ENCODE peak calls at places on chromosome 13, in four cellular contexts. B, D, P and A are unnamed samples. For H3K4me1, the result is how much of the 10 kb centered on the place peaks cover.

GRCh38 chr13:44792096-44792495 is 197.2 kb downstream of the NUFIP1 start:
- DNase-seq in B (no peak), P (no peak), D (no peak), A (no peak)

GRCh38 chr13:98184796-98185195 is 7.7 kb upstream of the RNF113B start:
- DNase-seq in B (peak), P (no peak), D (no peak), A (no peak)

GRCh38 chr13:60851378-60851777 is 454.4 kb downstream of the TDRD3 start:
- DNase-seq in D (no peak), B (no peak), P (no peak), A (no peak)

GRCh38 chr13:112703935-112704633 is 14.2 kb downstream of the ATP11A start:
- DNase-seq in P (no peak), D (peak), B (peak), A (no peak)

GRCh38 chr13:40149611-40150283 is 494.3 kb downstream of the COG6 start:
- DNase-seq in D (no peak), P (no peak), B (peak), A (no peak)

GRCh38 chr13:77544365-77544764 is 8.9 kb downstream of the SCEL start:
- DNase-seq in B (peak), D (peak), P (peak), A (no peak)

GRCh38 chr13:95601216-95601615 is 43.3 kb downstream of the DZIP1 start:
- DNase-seq in D (no peak), P (no peak), B (no peak), A (no peak)

GRCh38 chr13:76764429-76764828 is 121.8 kb downstream of the KCTD12 start:
- DNase-seq in D (peak), B (peak), P (peak), A (no peak)

GRCh38 chr13:113070855-113071254 is 34.7 kb upstream of the F7 start:
- DNase-seq in D (no peak), B (no peak), P (no peak), A (no peak)

GRCh38 chr13:37192986-37193385 is 87.5 kb upstream of the CSNK1A1L start:
- DNase-seq in D (no peak), B (peak), P (no peak), A (no peak)

GRCh38 chr13:19981685-19982238 is 23.2 kb downstream of the ZMYM2 start:
- DNase-seq in D (no peak), P (no peak), B (no peak), A (no peak)

GRCh38 chr13:30698023-30698422 is 37.3 kb upstream of the ALOX5AP start:
- DNase-seq in P (no peak), B (peak), D (no peak), A (no peak)

DNA sequence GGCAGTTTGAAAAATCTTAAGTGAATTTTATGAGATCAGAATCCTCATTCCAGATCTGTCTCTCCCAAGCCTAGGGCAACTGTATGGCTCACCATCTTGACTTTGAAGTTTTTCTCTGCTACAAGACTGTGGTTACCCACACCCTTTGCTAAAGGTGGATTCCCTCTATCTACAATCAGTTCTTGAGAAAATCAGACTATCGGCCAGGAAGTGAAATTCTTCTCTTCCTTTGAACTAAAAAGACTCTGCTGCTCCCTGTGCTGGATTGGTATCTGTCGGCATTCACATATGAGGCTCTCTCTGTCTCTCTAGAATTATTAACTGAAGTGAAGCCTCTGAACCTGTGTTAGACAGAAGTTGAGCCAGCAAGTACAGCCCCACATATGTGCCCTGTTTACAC is 145.9 kb downstream of the MIPEP start:
- DNase-seq in D (no peak), B (no peak), P (no peak), A (no peak)
- H3K4me1 ChIP-seq in D (under half), B (under half), P (under half), A (under half)

GRCh38 chr13:24265453-24265852 is 43.9 kb upstream of the C1QTNF9 start:
- DNase-seq in D (no peak), B (no peak), P (no peak), A (no peak)
- H3K27ac ChIP-seq in D (no peak), B (no peak), P (peak), A (no peak)

GRCh38 chr13:110309159-110309476 is 2.0 kb downstream of the COL4A2 start:
- DNase-seq in D (no peak), B (no peak), P (no peak), A (no peak)
- H3K4me1 ChIP-seq in D (under half), B (under half), P (half or more), A (under half)

GRCh38 chr13:52459668-52460067 is 4.4 kb downstream of the CKAP2 start:
- DNase-seq in P (no peak), B (peak), D (no peak), A (no peak)
- H3K27ac ChIP-seq in P (no peak), B (no peak), D (no peak), A (no peak)